ENCODE peak calls at places on chromosomes 1 and 21, in five cellular contexts. One of them, this sample, is unnamed.

GRCh38 chr1:243508303-243508713 is 252.5 kb downstream of the SDCCAG8 start:
- DNase-seq in endothelial cell: no peak
- DNase-seq in progenitor cell of endocrine pancreas: no peak
- DNase-seq in fibroblast of mammary gland: no peak
- DNase-seq in GM20000: peak; percentile 48
- DNase-seq in this sample: no peak

GRCh38 chr1:240190881-240191385 is 99.2 kb downstream of the FMN2 start:
- DNase-seq in endothelial cell: no peak
- DNase-seq in progenitor cell of endocrine pancreas: no peak
- DNase-seq in fibroblast of mammary gland: peak; percentile 98
- DNase-seq in GM20000: no peak
- DNase-seq in this sample: no peak

GRCh38 chr1:29227511-29227910 is 3.2 kb downstream of the MECR start:
- DNase-seq in endothelial cell: no peak
- DNase-seq in progenitor cell of endocrine pancreas: no peak
- DNase-seq in fibroblast of mammary gland: no peak
- DNase-seq in GM20000: no peak
- DNase-seq in this sample: no peak

GRCh38 chr1:154219511-154219910 is 1.2 kb upstream of the UBAP2L start:
- DNase-seq in endothelial cell: no peak
- DNase-seq in progenitor cell of endocrine pancreas: no peak
- DNase-seq in fibroblast of mammary gland: peak; percentile 41
- DNase-seq in GM20000: no peak
- DNase-seq in this sample: no peak

GRCh38 chr21:44773291-44773932 is 28.2 kb downstream of the UBE2G2 start:
- DNase-seq in endothelial cell: no peak
- DNase-seq in progenitor cell of endocrine pancreas: no peak
- DNase-seq in fibroblast of mammary gland: no peak
- DNase-seq in GM20000: no peak
- DNase-seq in this sample: no peak

GRCh38 chr1:198848649-198849048 is 209.8 kb downstream of the PTPRC start:
- DNase-seq in endothelial cell: no peak
- DNase-seq in progenitor cell of endocrine pancreas: no peak
- DNase-seq in fibroblast of mammary gland: no peak
- DNase-seq in GM20000: no peak
- DNase-seq in this sample: no peak

GRCh38 chr1:67589519-67590233 is 95.3 kb upstream of the GADD45A start:
- DNase-seq in endothelial cell: no peak
- DNase-seq in progenitor cell of endocrine pancreas: no peak
- DNase-seq in fibroblast of mammary gland: no peak
- DNase-seq in GM20000: no peak
- DNase-seq in this sample: no peak

GRCh38 chr1:59431566-59432294 is 134.8 kb downstream of the FGGY start:
- DNase-seq in endothelial cell: no peak
- DNase-seq in progenitor cell of endocrine pancreas: no peak
- DNase-seq in fibroblast of mammary gland: no peak
- DNase-seq in GM20000: no peak
- DNase-seq in this sample: no peak

GRCh38 chr1:228211871-228212414 is 4.1 kb downstream of the OBSCN start:
- DNase-seq in endothelial cell: no peak
- DNase-seq in progenitor cell of endocrine pancreas: no peak
- DNase-seq in fibroblast of mammary gland: no peak
- DNase-seq in GM20000: peak; percentile 26
- DNase-seq in this sample: no peak

GRCh38 chr1:159798893-159799292 is 3.3 kb upstream of the FCRL6 start:
- DNase-seq in endothelial cell: peak; percentile 60
- DNase-seq in progenitor cell of endocrine pancreas: peak; percentile 27
- DNase-seq in fibroblast of mammary gland: peak; percentile 92
- DNase-seq in GM20000: peak; percentile 66
- DNase-seq in this sample: peak; percentile 81

GRCh38 chr1:68442006-68442405 is 7.7 kb downstream of the RPE65 start:
- DNase-seq in endothelial cell: no peak
- DNase-seq in progenitor cell of endocrine pancreas: no peak
- DNase-seq in fibroblast of mammary gland: no peak
- DNase-seq in GM20000: no peak
- DNase-seq in this sample: no peak

GRCh38 chr1:160081261-160081936 is at the start of gene KCNJ9:
- DNase-seq in endothelial cell: no peak
- DNase-seq in progenitor cell of endocrine pancreas: no peak
- DNase-seq in fibroblast of mammary gland: peak; percentile 31
- DNase-seq in GM20000: no peak
- DNase-seq in this sample: no peak

GRCh38 chr1:227894831-227895451 is 52.8 kb downstream of the WNT9A start:
- DNase-seq in endothelial cell: peak; percentile 1
- DNase-seq in progenitor cell of endocrine pancreas: no peak
- DNase-seq in fibroblast of mammary gland: no peak
- DNase-seq in GM20000: no peak
- DNase-seq in this sample: no peak

GRCh38 chr1:56645663-56646330 is 683 bp downstream of the PRKAA2 start:
- DNase-seq in endothelial cell: peak; percentile 22
- DNase-seq in progenitor cell of endocrine pancreas: no peak
- DNase-seq in fibroblast of mammary gland: no peak
- DNase-seq in GM20000: peak; percentile 18
- DNase-seq in this sample: no peak

GRCh38 chr1:217027403-217028080 is 304.3 kb upstream of the ESRRG start:
- DNase-seq in endothelial cell: no peak
- DNase-seq in progenitor cell of endocrine pancreas: no peak
- DNase-seq in fibroblast of mammary gland: no peak
- DNase-seq in GM20000: no peak
- DNase-seq in this sample: no peak

GRCh38 chr1:61741682-61742619 is at the start of gene PATJ:
- DNase-seq in endothelial cell: peak; percentile 52
- DNase-seq in progenitor cell of endocrine pancreas: peak; percentile 80
- DNase-seq in fibroblast of mammary gland: no peak
- DNase-seq in GM20000: peak; percentile 91
- DNase-seq in this sample: peak; percentile 59

GRCh38 chr1:46519209-46519608 is 29.6 kb downstream of the DMBX1 start:
- DNase-seq in endothelial cell: no peak
- DNase-seq in progenitor cell of endocrine pancreas: no peak
- DNase-seq in fibroblast of mammary gland: no peak
- DNase-seq in GM20000: no peak
- DNase-seq in this sample: no peak

GRCh38 chr1:224042557-224043118 is 71.3 kb upstream of the FBXO28 start:
- DNase-seq in endothelial cell: no peak
- DNase-seq in progenitor cell of endocrine pancreas: no peak
- DNase-seq in fibroblast of mammary gland: no peak
- DNase-seq in GM20000: no peak
- DNase-seq in this sample: no peak

GRCh38 chr21:44965251-44966022 is 25.6 kb downstream of the SLX9 start:
- DNase-seq in endothelial cell: no peak
- DNase-seq in progenitor cell of endocrine pancreas: no peak
- DNase-seq in fibroblast of mammary gland: peak; percentile 80
- DNase-seq in GM20000: no peak
- DNase-seq in this sample: no peak

GRCh38 chr1:24392982-24393645 is 20.5 kb downstream of the STPG1 start:
- DNase-seq in endothelial cell: no peak
- DNase-seq in progenitor cell of endocrine pancreas: no peak
- DNase-seq in fibroblast of mammary gland: no peak
- DNase-seq in GM20000: no peak
- DNase-seq in this sample: no peak

GRCh38 chr1:160704250-160704649 is 7.4 kb downstream of the CD48 start:
- DNase-seq in endothelial cell: no peak
- DNase-seq in progenitor cell of endocrine pancreas: no peak
- DNase-seq in fibroblast of mammary gland: no peak
- DNase-seq in GM20000: no peak
- DNase-seq in this sample: no peak

GRCh38 chr1:50424045-50424939 is 1.0 kb upstream of the DMRTA2 start:
- DNase-seq in endothelial cell: no peak
- DNase-seq in progenitor cell of endocrine pancreas: no peak
- DNase-seq in fibroblast of mammary gland: no peak
- DNase-seq in GM20000: peak; percentile 72
- DNase-seq in this sample: no peak

GRCh38 chr1:184116287-184116686 is 64.8 kb downstream of the TSEN15 start:
- DNase-seq in endothelial cell: peak; percentile 6
- DNase-seq in progenitor cell of endocrine pancreas: no peak
- DNase-seq in fibroblast of mammary gland: no peak
- DNase-seq in GM20000: no peak
- DNase-seq in this sample: no peak

GRCh38 chr21:37393030-37393429 is 26.5 kb downstream of the DYRK1A start:
- DNase-seq in endothelial cell: no peak
- DNase-seq in progenitor cell of endocrine pancreas: no peak
- DNase-seq in fibroblast of mammary gland: no peak
- DNase-seq in GM20000: no peak
- DNase-seq in this sample: no peak

GRCh38 chr21:39911792-39912191 is 44.6 kb downstream of the PCP4 start:
- DNase-seq in endothelial cell: no peak
- DNase-seq in progenitor cell of endocrine pancreas: no peak
- DNase-seq in fibroblast of mammary gland: no peak
- DNase-seq in GM20000: no peak
- DNase-seq in this sample: no peak

GRCh38 chr1:245361951-245362350 is 207.2 kb downstream of the KIF26B start:
- DNase-seq in endothelial cell: no peak
- DNase-seq in progenitor cell of endocrine pancreas: no peak
- DNase-seq in fibroblast of mammary gland: no peak
- DNase-seq in GM20000: no peak
- DNase-seq in this sample: no peak

GRCh38 chr1:119372493-119373086 is 4.0 kb downstream of the HAO2 start:
- DNase-seq in endothelial cell: peak; percentile 56
- DNase-seq in progenitor cell of endocrine pancreas: peak; percentile 23
- DNase-seq in fibroblast of mammary gland: peak; percentile 37
- DNase-seq in GM20000: peak; percentile 38
- DNase-seq in this sample: no peak

GRCh38 chr1:30191154-30191702 is 532.2 kb downstream of the MATN1 start:
- DNase-seq in endothelial cell: no peak
- DNase-seq in progenitor cell of endocrine pancreas: no peak
- DNase-seq in fibroblast of mammary gland: peak; percentile 92
- DNase-seq in GM20000: no peak
- DNase-seq in this sample: no peak

GRCh38 chr21:45041984-45042663 is 32.3 kb upstream of the ADARB1 start:
- DNase-seq in endothelial cell: no peak
- DNase-seq in progenitor cell of endocrine pancreas: no peak
- DNase-seq in fibroblast of mammary gland: no peak
- DNase-seq in GM20000: no peak
- DNase-seq in this sample: no peak

GRCh38 chr1:224116131-224116530 is 2.2 kb downstream of the FBXO28 start:
- DNase-seq in endothelial cell: no peak
- DNase-seq in progenitor cell of endocrine pancreas: no peak
- DNase-seq in fibroblast of mammary gland: peak; percentile 68
- DNase-seq in GM20000: peak; percentile 64
- DNase-seq in this sample: no peak

GRCh38 chr1:25590096-25590824 is 26.3 kb upstream of the MAN1C1 start:
- DNase-seq in endothelial cell: no peak
- DNase-seq in progenitor cell of endocrine pancreas: no peak
- DNase-seq in fibroblast of mammary gland: peak; percentile 40
- DNase-seq in GM20000: no peak
- DNase-seq in this sample: no peak
- TF ChIP-seq CTCF in endothelial cell: no peak
- TF ChIP-seq CTCF in progenitor cell of endocrine pancreas: peak; percentile 14
- TF ChIP-seq CTCF in fibroblast of mammary gland: no peak
- TF ChIP-seq CTCF in GM20000: no peak
- TF ChIP-seq CTCF in this sample: no peak

DNA sequence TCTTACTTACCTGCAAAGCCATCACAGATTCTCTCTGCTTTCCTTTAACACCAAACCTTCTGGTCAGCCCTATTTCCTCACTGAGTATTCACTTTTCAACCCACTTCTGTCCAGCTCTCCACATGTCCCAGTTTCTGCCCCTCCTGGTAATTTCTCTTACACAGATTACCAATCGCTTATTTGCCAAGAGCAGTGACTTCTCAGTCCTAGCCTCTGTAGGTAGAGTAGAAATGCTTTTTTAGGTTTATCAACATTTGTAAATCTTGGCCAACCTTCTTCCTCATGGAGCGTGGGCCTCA is 33.6 kb upstream of the LRRC8C start:
- DNase-seq in endothelial cell: no peak
- DNase-seq in progenitor cell of endocrine pancreas: no peak
- DNase-seq in fibroblast of mammary gland: no peak
- DNase-seq in GM20000: no peak
- DNase-seq in this sample: no peak
- TF ChIP-seq CTCF in endothelial cell: peak; percentile 12
- TF ChIP-seq CTCF in progenitor cell of endocrine pancreas: no peak
- TF ChIP-seq CTCF in fibroblast of mammary gland: no peak
- TF ChIP-seq CTCF in GM20000: no peak
- TF ChIP-seq CTCF in this sample: no peak

GRCh38 chr1:157766792-157767191 is 10.1 kb downstream of the FCRL2 start:
- DNase-seq in endothelial cell: no peak
- DNase-seq in progenitor cell of endocrine pancreas: no peak
- DNase-seq in fibroblast of mammary gland: no peak
- DNase-seq in GM20000: no peak
- DNase-seq in this sample: no peak

GRCh38 chr1:157773723-157774350 is 3.1 kb downstream of the FCRL2 start:
- DNase-seq in endothelial cell: peak; percentile 17
- DNase-seq in progenitor cell of endocrine pancreas: no peak
- DNase-seq in fibroblast of mammary gland: no peak
- DNase-seq in GM20000: peak; percentile 36
- DNase-seq in this sample: no peak

GRCh38 chr1:157774412-157774811 is 2.5 kb downstream of the FCRL2 start:
- DNase-seq in endothelial cell: no peak
- DNase-seq in progenitor cell of endocrine pancreas: no peak
- DNase-seq in fibroblast of mammary gland: no peak
- DNase-seq in GM20000: no peak
- DNase-seq in this sample: no peak

GRCh38 chr1:157771666-157772425 is 5.1 kb downstream of the FCRL2 start:
- DNase-seq in endothelial cell: no peak
- DNase-seq in progenitor cell of endocrine pancreas: no peak
- DNase-seq in fibroblast of mammary gland: no peak
- DNase-seq in GM20000: no peak
- DNase-seq in this sample: no peak

GRCh38 chr1:157770442-157771043 is 6.4 kb downstream of the FCRL2 start:
- DNase-seq in endothelial cell: peak; percentile 14
- DNase-seq in progenitor cell of endocrine pancreas: no peak
- DNase-seq in fibroblast of mammary gland: peak; percentile 2
- DNase-seq in GM20000: no peak
- DNase-seq in this sample: no peak
- TF ChIP-seq CTCF in endothelial cell: peak; percentile 30
- TF ChIP-seq CTCF in progenitor cell of endocrine pancreas: peak; percentile 43
- TF ChIP-seq CTCF in fibroblast of mammary gland: peak; percentile 18
- TF ChIP-seq CTCF in GM20000: peak; percentile 23
- TF ChIP-seq CTCF in this sample: peak; percentile 31

GRCh38 chr1:214816603-214817002 is 213.6 kb downstream of the CENPF start:
- DNase-seq in endothelial cell: no peak
- DNase-seq in progenitor cell of endocrine pancreas: no peak
- DNase-seq in fibroblast of mammary gland: no peak
- DNase-seq in GM20000: no peak
- DNase-seq in this sample: no peak
- TF ChIP-seq CTCF in endothelial cell: peak; percentile 54
- TF ChIP-seq CTCF in progenitor cell of endocrine pancreas: peak; percentile 26
- TF ChIP-seq CTCF in fibroblast of mammary gland: peak; percentile 31
- TF ChIP-seq CTCF in GM20000: no peak
- TF ChIP-seq CTCF in this sample: no peak

GRCh38 chr1:204826970-204827369 is 43.7 kb upstream of the NFASC start:
- DNase-seq in endothelial cell: peak; percentile 74
- DNase-seq in progenitor cell of endocrine pancreas: peak; percentile 21
- DNase-seq in fibroblast of mammary gland: peak; percentile 14
- DNase-seq in GM20000: peak; percentile 57
- DNase-seq in this sample: no peak
- TF ChIP-seq CTCF in endothelial cell: peak; percentile 16
- TF ChIP-seq CTCF in progenitor cell of endocrine pancreas: peak; percentile 54
- TF ChIP-seq CTCF in fibroblast of mammary gland: peak; percentile 28
- TF ChIP-seq CTCF in GM20000: no peak
- TF ChIP-seq CTCF in this sample: peak; percentile 56

This sample was measured in D721Med.